ENCODE peak calls at places on chromosome X, in nine cellular contexts. F is cardiac muscle cell; Z is lower lobe of right lung; Q is CD8-positive, alpha-beta memory T cell; U is SJSA1; K is transverse colon; S is upper lobe of right lung; H is hepatocyte; Y is cardiac fibroblast. P is an unnamed sample.

GRCh38 chrX:134603806-134604700 is 54.2 kb downstream of the PLAC1 start:
- DNase-seq in F (peak; percentile 92), Z (no peak), Q (no peak), U (peak; percentile 71), K (no peak), S (no peak), H (no peak), Y (peak; percentile 91), P (no peak)

GRCh38 chrX:110853610-110854009 is 58.0 kb upstream of the CHRDL1 start:
- DNase-seq in F (peak; percentile 6), Z (no peak), Q (no peak), U (no peak), K (no peak), S (no peak), H (peak; percentile 35), Y (peak; percentile 9), P (peak; percentile 65)

GRCh38 chrX:137166591-137166990 is 132.8 kb upstream of the GPR101 start:
- DNase-seq in F (no peak), Z (no peak), Q (no peak), U (no peak), K (no peak), S (no peak), H (peak; percentile 9), Y (no peak), P (peak; percentile 82)

GRCh38 chrX:3317191-3317718 is 29.2 kb downstream of the MXRA5 start:
- DNase-seq in F (no peak), Z (no peak), Q (no peak), U (no peak), K (no peak), S (no peak), H (no peak), Y (no peak), P (no peak)

GRCh38 chrX:123499787-123500186 is 233.1 kb downstream of the THOC2 start:
- DNase-seq in F (no peak), Z (no peak), Q (no peak), U (no peak), K (no peak), S (no peak), H (no peak), Y (no peak), P (no peak)

GRCh38 chrX:46758956-46759644 is at the start of gene SLC9A7:
- DNase-seq in F (peak; percentile 72), Z (peak; percentile 88), Q (peak; percentile 64), U (peak; percentile 72), K (peak; percentile 78), S (peak; percentile 91), H (peak; percentile 76), Y (peak; percentile 64), P (peak; percentile 96)

GRCh38 chrX:77731821-77732419 is 54.1 kb downstream of the ATRX start:
- DNase-seq in F (no peak), Z (no peak), Q (no peak), U (no peak), K (no peak), S (no peak), H (no peak), Y (no peak), P (no peak)

GRCh38 chrX:46573896-46574336 is 351 bp downstream of the CHST7 start:
- DNase-seq in F (peak; percentile 59), Z (peak; percentile 73), Q (peak; percentile 59), U (peak; percentile 55), K (peak; percentile 63), S (peak; percentile 80), H (peak; percentile 57), Y (peak; percentile 52), P (peak; percentile 85)

GRCh38 chrX:43836435-43837184 is 45.6 kb downstream of the MAOB start:
- DNase-seq in F (peak; percentile 40), Z (no peak), Q (no peak), U (no peak), K (no peak), S (no peak), H (peak; percentile 26), Y (peak; percentile 38), P (no peak)
- H3K4me3 ChIP-seq in F (no peak overlapping the region), Z (no peak overlapping the region), Q (no peak overlapping the region), U (no peak overlapping the region), K (no peak overlapping the region), S (no peak overlapping the region), H (no peak overlapping the region), Y (no peak overlapping the region), P (no peak overlapping the region)

GRCh38 chrX:53440631-53441517 is 6.7 kb upstream of the HSD17B10 start:
- DNase-seq in F (peak; percentile 55), Z (peak; percentile 63), Q (no peak), U (peak; percentile 55), K (peak; percentile 72), S (peak; percentile 75), H (peak; percentile 53), Y (peak; percentile 66), P (peak; percentile 64)
- H3K4me3 ChIP-seq in F (no peak overlapping the region), Z (peak overlapping the region; percentile 48), Q (peak overlapping the region; percentile 50), U (peak overlapping the region; percentile 27), K (no peak overlapping the region), S (peak overlapping the region; percentile 40), H (peak overlapping the region; percentile 21), Y (peak overlapping the region; percentile 44), P (no peak overlapping the region)

GRCh38 chrX:1246816-1247215 is 21.8 kb upstream of the CSF2RA start:
- DNase-seq in F (peak; percentile 39), Z (peak; percentile 83), Q (peak; percentile 42), U (no peak), K (peak; percentile 67), S (peak; percentile 83), H (peak; percentile 67), Y (peak; percentile 33), P (peak; percentile 97)

GRCh38 chrX:1249101-1249887 is 19.3 kb upstream of the CSF2RA start:
- DNase-seq in F (peak; percentile 2), Z (peak; percentile 79), Q (no peak), U (no peak), K (peak; percentile 24), S (peak; percentile 78), H (peak; percentile 69), Y (no peak), P (peak; percentile 88)

GRCh38 chrX:1242901-1243402 is 25.7 kb upstream of the CSF2RA start:
- DNase-seq in F (no peak), Z (no peak), Q (no peak), U (no peak), K (no peak), S (no peak), H (no peak), Y (no peak), P (peak; percentile 82)

GRCh38 chrX:1244164-1245076 is 24.2 kb upstream of the CSF2RA start:
- DNase-seq in F (no peak), Z (no peak), Q (no peak), U (no peak), K (no peak), S (no peak), H (peak; percentile 28), Y (no peak), P (peak; percentile 93)

GRCh38 chrX:1248381-1249061 is 20.1 kb upstream of the CSF2RA start:
- DNase-seq in F (no peak), Z (peak; percentile 49), Q (no peak), U (no peak), K (no peak), S (no peak), H (peak; percentile 48), Y (no peak), P (peak; percentile 96)
- H3K4me3 ChIP-seq in F (peak overlapping the region; percentile 23), Z (peak overlapping the region; percentile 27), Q (peak overlapping the region; percentile 65), U (no peak overlapping the region), K (no peak overlapping the region), S (peak overlapping the region; percentile 16), H (no peak overlapping the region), Y (no peak overlapping the region), P (peak overlapping the region; percentile 77)

DNA sequence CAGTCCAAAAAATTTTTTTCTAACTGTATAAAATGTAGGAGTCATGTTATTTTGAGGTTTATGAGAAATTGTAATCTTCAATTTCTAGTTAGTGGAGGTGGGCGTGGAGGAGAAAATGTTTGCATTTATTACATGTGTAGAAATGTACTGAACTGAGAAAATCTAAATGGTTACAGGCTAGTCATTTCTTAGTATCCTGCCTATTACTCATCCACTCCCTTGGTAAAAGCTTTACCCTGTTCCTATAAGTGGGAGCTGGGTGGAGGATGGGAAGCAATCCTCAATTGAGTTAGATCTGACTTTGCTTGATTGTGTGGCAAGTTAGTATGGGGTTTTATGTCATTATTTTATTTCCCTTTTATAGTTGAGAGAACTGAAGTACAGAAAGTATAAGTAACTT is 73.8 kb downstream of the POLA1 start:
- DNase-seq in F (peak; percentile 1), Z (no peak), Q (no peak), U (no peak), K (no peak), S (no peak), H (no peak), Y (no peak), P (no peak)
- H3K4me3 ChIP-seq in F (no peak overlapping the region), Z (no peak overlapping the region), Q (no peak overlapping the region), U (no peak overlapping the region), K (no peak overlapping the region), S (no peak overlapping the region), H (no peak overlapping the region), Y (no peak overlapping the region), P (no peak overlapping the region)

DNA sequence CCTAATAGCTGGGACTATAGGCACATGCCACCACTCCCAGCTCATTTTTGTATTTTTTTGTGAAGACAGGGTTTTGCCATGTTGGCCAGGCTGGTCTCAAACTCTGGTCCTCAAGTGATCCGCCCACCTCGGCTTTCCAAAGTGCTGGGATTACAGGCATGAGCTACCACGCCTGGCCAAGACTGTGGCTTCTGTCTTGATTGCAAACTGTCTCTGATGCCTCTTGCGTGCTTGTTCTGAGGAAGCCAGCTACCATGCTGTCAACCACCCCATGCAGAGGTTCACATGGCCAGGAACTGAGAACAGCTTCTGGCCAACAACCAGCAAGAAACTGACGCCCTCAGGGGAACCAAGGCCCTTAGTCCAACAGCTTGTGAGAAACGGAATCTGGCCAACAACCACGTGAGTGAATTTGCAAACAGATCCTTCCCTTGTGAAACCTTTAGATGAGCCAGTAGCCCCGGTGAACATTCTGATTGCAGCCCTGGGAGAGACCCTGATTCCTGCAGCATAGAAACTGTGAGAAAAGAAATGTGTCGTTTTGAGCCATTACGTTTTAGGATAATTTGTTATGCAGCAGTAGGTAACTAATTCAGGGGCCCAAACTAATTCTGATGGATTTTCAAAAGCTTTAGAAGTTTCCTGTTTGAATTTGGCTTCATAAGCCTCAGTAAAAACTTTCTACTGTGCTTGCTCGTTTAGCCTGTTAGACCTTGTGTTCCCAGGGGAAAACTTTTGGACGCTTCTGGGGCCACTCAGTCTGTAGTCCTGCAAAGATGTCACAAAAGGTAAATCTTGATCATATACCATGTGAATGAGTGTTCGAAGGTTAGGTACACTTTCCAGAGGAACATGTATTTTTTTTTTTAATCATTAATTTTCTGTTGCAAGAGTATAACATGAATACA is 71.0 kb downstream of the SUPT20HL2 start:
- DNase-seq in F (peak; percentile 94), Z (no peak), Q (no peak), U (no peak), K (peak; percentile 60), S (no peak), H (peak; percentile 32), Y (peak; percentile 97), P (peak; percentile 56)
- H3K4me3 ChIP-seq in F (no peak overlapping the region), Z (no peak overlapping the region), Q (no peak overlapping the region), U (no peak overlapping the region), K (no peak overlapping the region), S (no peak overlapping the region), H (no peak overlapping the region), Y (no peak overlapping the region), P (no peak overlapping the region)

GRCh38 chrX:69615323-69615722 is 590 bp upstream of the EDA start:
- DNase-seq in F (no peak), Z (no peak), Q (no peak), U (no peak), K (no peak), S (no peak), H (no peak), Y (no peak), P (peak; percentile 69)
- H3K4me3 ChIP-seq in F (peak overlapping the region; percentile 17), Z (peak overlapping the region; percentile 69), Q (no peak overlapping the region), U (no peak overlapping the region), K (no peak overlapping the region), S (peak overlapping the region; percentile 58), H (no peak overlapping the region), Y (no peak overlapping the region), P (peak overlapping the region; percentile 78)

P was measured in endodermal cell.